ENCODE peak calls at places on chromosomes 13 and 19, in seven cellular contexts. R is IMR-90, Q is sigmoid colon, D is left ventricle myocardium inferior, F is uterus, V is RWPE2, I is foreskin fibroblast. A is an unnamed sample.

GRCh38 chr19:35666251-35666913 is at the start of gene UPK1A:
- DNase-seq in R (no peak), D (no peak), I (no peak), V (no peak), Q (no peak), F (no peak), A (no peak)

GRCh38 chr19:12774588-12775555 is at the start of gene HOOK2:
- DNase-seq in R (no peak), Q (peak), F (peak), D (no peak), V (peak), I (no peak), A (no peak)

GRCh38 chr13:72639377-72639776 is 88.1 kb downstream of the MZT1 start:
- DNase-seq in D (no peak), F (no peak), R (no peak), V (no peak), I (no peak), Q (no peak), A (no peak)

GRCh38 chr13:23541221-23541620 is 29.0 kb upstream of the TNFRSF19 start:
- DNase-seq in V (no peak), D (no peak), Q (no peak), F (no peak), I (peak), R (peak), A (no peak)

GRCh38 chr13:34941835-34942731 is at the start of gene NBEA:
- DNase-seq in R (peak), Q (peak), F (peak), D (peak), V (peak), I (peak), A (peak)

GRCh38 chr13:23510544-23510916 is 59.7 kb upstream of the TNFRSF19 start:
- DNase-seq in V (no peak), F (no peak), Q (no peak), R (no peak), I (peak), D (no peak), A (no peak)

GRCh38 chr19:55344444-55344843 is 4.8 kb downstream of the KMT5C start:
- DNase-seq in R (no peak), D (no peak), V (peak), I (peak), Q (no peak), F (no peak), A (no peak)

GRCh38 chr19:5873617-5874199 is 3.4 kb upstream of the FUT5 start:
- DNase-seq in Q (no peak), D (no peak), I (no peak), F (no peak), V (no peak), R (no peak), A (no peak)

GRCh38 chr19:40366697-40367561 is 18.4 kb downstream of the PLD3 start:
- DNase-seq in R (peak), V (no peak), I (no peak), F (no peak), D (no peak), Q (no peak), A (no peak)

GRCh38 chr19:1651548-1652394 is 644 bp downstream of the TCF3 start:
- DNase-seq in D (peak), F (peak), V (no peak), Q (peak), R (peak), I (peak), A (no peak)

GRCh38 chr13:110233181-110233641 is 73.7 kb downstream of the COL4A1 start:
- DNase-seq in D (peak), I (peak), Q (peak), F (peak), V (no peak), R (peak), A (no peak)

GRCh38 chr19:35116085-35116801 is 620 bp downstream of the FXYD3 start:
- DNase-seq in D (no peak), I (no peak), V (peak), R (no peak), F (no peak), Q (no peak), A (no peak)

GRCh38 chr19:44579663-44580365 is 33.5 kb upstream of the IGSF23 start:
- DNase-seq in Q (no peak), V (no peak), R (no peak), F (no peak), I (no peak), D (no peak), A (no peak)

GRCh38 chr19:53432088-53432661 is 391 bp downstream of the ZNF761 start:
- DNase-seq in D (peak), Q (peak), R (peak), V (no peak), I (peak), F (no peak), A (no peak)

GRCh38 chr13:80113714-80114454 is 227.0 kb downstream of the SPRY2 start:
- DNase-seq in R (no peak), I (no peak), Q (no peak), D (no peak), F (no peak), V (no peak), A (no peak)

GRCh38 chr13:80115616-80116015 is 225.3 kb downstream of the SPRY2 start:
- DNase-seq in Q (no peak), D (no peak), F (no peak), V (no peak), I (no peak), R (no peak), A (no peak)

GRCh38 chr13:80118099-80118498 is 222.8 kb downstream of the SPRY2 start:
- DNase-seq in Q (no peak), R (no peak), D (no peak), V (no peak), I (no peak), F (no peak), A (no peak)

GRCh38 chr13:80117515-80117914 is 223.4 kb downstream of the SPRY2 start:
- DNase-seq in D (no peak), Q (no peak), V (no peak), I (no peak), F (no peak), R (no peak), A (no peak)

DNA sequence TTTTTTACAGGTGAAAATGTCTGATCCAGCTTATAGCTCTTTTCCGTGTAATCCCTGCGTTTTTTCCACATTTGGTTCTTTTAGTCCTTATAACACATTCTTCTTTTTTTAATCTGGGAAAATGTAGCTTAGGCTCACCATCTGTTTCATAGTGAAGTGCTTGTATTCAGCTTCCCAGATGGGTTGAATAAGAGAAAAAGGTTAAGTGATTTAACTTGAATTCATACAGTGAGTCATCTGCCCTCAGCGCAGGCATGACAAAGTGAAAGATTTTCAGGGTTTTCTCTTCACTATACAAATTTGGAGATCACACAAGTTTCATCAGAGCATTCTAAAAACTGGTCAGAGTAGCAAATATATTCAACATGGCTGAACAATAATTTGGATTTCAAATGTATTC is 224.8 kb downstream of the SPRY2 start:
- DNase-seq in F (no peak), D (no peak), V (no peak), Q (no peak), R (peak), I (peak), A (no peak)
- TF ChIP-seq CTCF in F (no peak), D (no peak), V (no peak), Q (no peak), R (no peak), I (no peak), A (no peak)

DNA sequence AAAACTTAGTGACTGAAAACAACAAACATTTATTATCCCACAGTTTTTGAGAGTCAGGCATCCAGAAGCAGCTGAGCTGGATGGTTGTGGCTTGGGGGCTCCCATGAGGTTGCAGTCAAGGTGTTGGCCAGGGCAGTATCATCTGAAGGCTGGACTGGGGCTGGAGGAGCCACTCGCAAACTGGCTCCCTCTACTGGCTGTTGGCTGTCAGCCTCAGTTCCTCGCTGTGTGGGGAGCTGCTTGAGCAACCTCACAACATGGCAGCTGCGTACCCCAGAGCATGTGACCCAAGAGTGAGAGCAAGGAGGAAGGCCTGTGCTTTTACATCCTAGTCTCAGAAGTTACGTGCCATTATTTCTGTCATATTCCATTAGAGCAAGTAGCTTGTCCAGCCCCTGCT is 9.7 kb downstream of the YJU2 start:
- DNase-seq in V (no peak), I (no peak), R (no peak), Q (no peak), F (no peak), D (no peak), A (no peak)
- TF ChIP-seq CTCF in V (no peak), I (no peak), R (no peak), Q (no peak), F (no peak), D (no peak), A (no peak)

DNA sequence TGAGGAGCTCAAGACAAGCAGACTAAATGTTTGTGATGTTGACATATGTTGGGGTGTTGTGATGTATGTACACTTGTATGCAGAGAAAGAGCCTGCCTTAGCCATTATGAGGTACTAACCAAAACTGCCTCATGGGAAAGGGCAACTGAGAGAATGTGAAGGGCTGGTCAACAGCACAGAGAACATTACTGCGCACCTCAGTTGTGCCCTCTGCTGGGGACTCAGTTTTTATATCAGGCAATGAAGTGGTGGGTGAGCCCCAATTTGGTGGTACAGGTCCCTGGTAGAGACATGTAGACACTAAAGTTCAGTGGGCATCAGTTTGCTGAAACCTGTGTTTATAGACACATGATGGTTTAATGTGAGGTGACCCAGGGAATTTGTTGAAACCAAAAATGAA is 286.9 kb downstream of the DCT start:
- DNase-seq in Q (no peak), V (no peak), I (peak), F (no peak), D (no peak), R (peak), A (no peak)
- TF ChIP-seq CTCF in Q (no peak), V (peak), I (no peak), F (no peak), D (peak), R (peak), A (peak)

DNA sequence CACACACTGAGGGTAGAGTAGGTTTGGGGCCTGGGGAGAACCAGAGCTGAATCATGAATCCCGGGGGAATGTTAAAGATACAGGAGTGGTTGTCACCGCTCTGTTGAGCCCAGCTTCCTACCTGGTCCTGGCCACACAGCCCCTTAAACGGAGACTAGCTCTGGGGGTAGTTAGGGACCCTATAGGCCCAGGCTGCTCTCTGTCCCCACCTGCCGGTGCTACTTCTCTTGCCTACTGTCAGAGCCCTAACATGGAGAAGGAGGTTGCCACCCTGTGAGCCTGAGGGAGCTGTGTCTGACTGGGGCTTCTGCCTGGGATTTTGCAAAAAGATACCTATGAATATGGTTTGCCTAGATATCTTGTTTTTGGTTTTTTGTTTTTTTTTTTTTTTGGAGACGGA is 36.6 kb upstream of the ZNF429 start:
- DNase-seq in I (no peak), D (no peak), V (no peak), R (no peak), Q (no peak), F (no peak), A (no peak)
- TF ChIP-seq CTCF in I (no peak), D (no peak), V (no peak), R (no peak), Q (no peak), F (no peak), A (no peak)

GRCh38 chr19:18839465-18840287 is 7.9 kb downstream of the UPF1 start:
- DNase-seq in Q (no peak), R (no peak), V (no peak), D (no peak), F (no peak), I (peak), A (no peak)

GRCh38 chr19:18840288-18841260 is 8.8 kb downstream of the UPF1 start:
- DNase-seq in R (no peak), I (no peak), V (no peak), F (no peak), D (no peak), Q (no peak), A (no peak)

GRCh38 chr19:18843960-18844359 is 12.2 kb downstream of the UPF1 start:
- DNase-seq in I (no peak), Q (no peak), F (no peak), R (no peak), D (no peak), V (no peak), A (no peak)

GRCh38 chr19:18842166-18842565 is 10.4 kb downstream of the UPF1 start:
- DNase-seq in R (no peak), Q (no peak), D (no peak), I (no peak), V (no peak), F (no peak), A (no peak)

GRCh38 chr19:18841400-18841799 is 9.6 kb downstream of the UPF1 start:
- DNase-seq in I (no peak), D (no peak), F (no peak), R (no peak), V (no peak), Q (no peak), A (no peak)
- TF ChIP-seq CTCF in I (no peak), D (no peak), F (no peak), R (no peak), V (no peak), Q (no peak), A (no peak)

DNA sequence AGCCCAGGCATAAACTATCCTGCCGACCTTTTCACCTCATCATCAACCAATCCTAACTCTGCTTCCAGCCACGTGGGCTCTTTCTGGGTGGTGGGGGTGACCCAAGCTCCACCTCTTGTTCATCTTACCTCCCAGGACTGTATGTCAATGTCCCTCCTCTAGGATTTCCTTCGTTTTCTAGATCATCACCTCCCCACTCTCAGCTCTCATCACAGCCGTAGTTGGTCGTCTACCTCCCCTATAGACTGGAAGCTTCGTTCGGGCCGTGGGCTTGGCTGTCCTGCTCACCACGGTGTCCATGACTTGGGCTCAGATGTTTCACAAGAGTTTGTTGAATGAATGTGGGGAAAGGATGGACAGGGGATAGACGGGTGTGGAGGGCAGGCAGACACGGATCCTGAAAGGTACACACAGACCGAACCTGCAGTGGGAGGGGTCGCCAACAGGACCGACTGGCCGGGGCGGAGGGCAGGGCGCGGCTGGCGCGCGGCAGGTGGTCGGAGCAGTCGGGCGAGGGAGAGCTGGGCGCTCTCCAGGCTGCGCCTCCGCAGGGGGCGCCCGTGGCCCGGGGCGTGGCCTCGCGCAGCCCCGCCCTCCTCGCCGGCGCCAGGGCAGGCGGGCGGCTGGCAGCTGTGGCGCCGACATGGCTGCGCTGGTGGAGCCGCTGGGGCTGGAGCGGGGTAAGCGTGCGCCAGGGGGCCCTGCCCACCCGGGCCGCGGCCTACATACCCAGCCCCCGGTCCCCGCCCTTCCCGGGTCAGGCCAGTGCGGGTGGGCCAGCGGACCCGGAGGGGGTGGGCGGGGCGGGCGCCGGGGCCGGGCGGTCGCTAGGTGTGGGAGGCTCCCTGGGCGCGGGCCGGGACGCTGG is at the start of gene LIN7B:
- DNase-seq in I (peak), V (no peak), R (peak), D (peak), Q (peak), F (peak), A (no peak)
- TF ChIP-seq CTCF in I (peak), V (peak), R (peak), D (peak), Q (no peak), F (peak), A (peak)

DNA sequence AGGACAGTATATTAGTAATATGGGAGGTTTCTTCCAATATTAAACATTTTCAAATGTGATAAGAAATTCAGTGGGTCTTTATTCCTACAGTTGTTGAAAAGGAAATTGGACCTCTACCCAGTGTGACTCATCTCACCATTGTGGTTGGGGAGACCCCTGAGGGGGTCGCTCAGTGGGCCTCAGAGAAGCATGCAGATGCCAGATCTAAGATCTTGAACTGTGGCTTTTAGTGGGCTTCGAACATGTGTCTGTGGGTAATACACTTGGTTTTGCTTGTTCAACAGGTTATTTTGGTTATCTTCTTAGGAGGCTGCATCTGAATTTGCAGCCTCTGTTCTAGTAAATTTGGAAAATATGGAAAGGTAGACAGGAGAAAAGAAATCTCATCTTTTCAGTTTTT is 132.3 kb downstream of the PCCA start:
- DNase-seq in V (no peak), R (no peak), D (no peak), Q (no peak), F (no peak), I (no peak), A (no peak)
- TF ChIP-seq CTCF in V (no peak), R (no peak), D (no peak), Q (no peak), F (no peak), I (no peak), A (no peak)

GRCh38 chr13:30353601-30354000 is 46.2 kb upstream of the KATNAL1 start:
- DNase-seq in Q (no peak), D (no peak), V (no peak), R (no peak), I (no peak), F (no peak), A (no peak)

GRCh38 chr13:30354481-30355404 is 47.4 kb upstream of the KATNAL1 start:
- DNase-seq in I (no peak), R (no peak), V (no peak), F (no peak), Q (no peak), D (no peak), A (no peak)

GRCh38 chr13:30355839-30356238 is 48.5 kb upstream of the KATNAL1 start:
- DNase-seq in F (no peak), I (no peak), Q (no peak), D (no peak), R (no peak), V (no peak), A (no peak)

GRCh38 chr13:30353060-30353459 is 45.7 kb upstream of the KATNAL1 start:
- DNase-seq in I (no peak), V (no peak), D (no peak), Q (no peak), R (no peak), F (no peak), A (no peak)

DNA sequence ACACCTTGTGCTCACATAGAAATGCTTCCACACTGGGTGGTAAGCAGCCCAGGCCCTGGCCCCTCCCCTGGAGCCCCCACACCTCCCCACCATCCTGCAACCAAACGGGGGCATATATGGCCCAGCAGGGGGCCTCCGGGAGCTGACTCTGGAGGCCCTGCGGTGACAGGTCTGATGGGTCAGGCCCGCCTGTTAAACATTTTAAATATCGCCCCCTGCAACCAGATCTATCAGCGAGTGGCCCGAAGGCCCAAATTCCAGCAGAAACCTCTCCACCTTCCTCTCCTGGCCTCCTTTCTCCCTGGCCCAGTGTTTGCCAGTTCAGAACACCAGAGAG is 48.0 kb upstream of the KATNAL1 start:
- DNase-seq in F (no peak), D (no peak), V (no peak), I (no peak), R (no peak), Q (no peak), A (no peak)
- TF ChIP-seq CTCF in F (no peak), D (peak), V (no peak), I (no peak), R (peak), Q (no peak), A (peak)